ENCODE peak calls at places on chromosomes 13 and 19, in seven cellular contexts. A, Z, G, X, I, C and E are unnamed samples.
A peak's percentile ranks its signal among the peaks of the same experiment; 100 is the strongest.

GRCh38 chr19:16457195-16457953 is 14.4 kb downstream of the EPS15L1 start:
- DNase-seq in X (peak; percentile 36), G (no peak), C (peak; percentile 55), Z (peak; percentile 67), A (no peak), I (no peak), E (no peak)

GRCh38 chr13:100892981-100893380 is 218.4 kb upstream of the TMTC4 start:
- DNase-seq in X (no peak), G (no peak), Z (no peak), C (no peak), A (no peak), I (no peak), E (no peak)

GRCh38 chr13:38386421-38386820 is 36.8 kb downstream of the UFM1 start:
- DNase-seq in G (no peak), C (no peak), X (no peak), I (no peak), Z (no peak), A (no peak), E (no peak)

GRCh38 chr13:58827904-58828303 is 1196.4 kb downstream of the PCDH17 start:
- DNase-seq in G (no peak), A (no peak), Z (no peak), X (no peak), I (no peak), C (no peak), E (no peak)

GRCh38 chr13:29888306-29888705 is 37.9 kb upstream of the UBL3 start:
- DNase-seq in A (no peak), C (no peak), Z (no peak), G (no peak), I (no peak), X (no peak), E (no peak)

GRCh38 chr13:100381595-100382224 is 206.9 kb downstream of the GGACT start:
- DNase-seq in X (no peak), G (no peak), I (no peak), A (no peak), C (no peak), Z (no peak), E (no peak)

GRCh38 chr13:113437408-113438010 is 15.8 kb downstream of the ADPRHL1 start:
- DNase-seq in I (no peak), A (no peak), C (no peak), X (peak; percentile 60), Z (peak; percentile 42), G (no peak), E (no peak)

GRCh38 chr19:13832096-13832495 is 36.9 kb downstream of the ZSWIM4 start:
- DNase-seq in I (no peak), C (no peak), A (no peak), G (no peak), X (no peak), Z (no peak), E (no peak)

GRCh38 chr19:45391346-45391745 is 13.5 kb downstream of the PPP1R13L start:
- DNase-seq in X (no peak), G (no peak), I (no peak), Z (peak; percentile 73), C (no peak), A (no peak), E (no peak)

GRCh38 chr19:31408460-31409124 is 59.4 kb upstream of the TSHZ3 start:
- DNase-seq in Z (no peak), X (no peak), A (no peak), I (no peak), C (no peak), G (no peak), E (no peak)

GRCh38 chr19:32868206-32868950 is 1.2 kb downstream of the SLC7A9 start:
- DNase-seq in G (no peak), I (no peak), C (no peak), A (no peak), Z (no peak), X (peak; percentile 11), E (no peak)

GRCh38 chr13:39566216-39566869 is 36.6 kb downstream of the LHFPL6 start:
- DNase-seq in C (no peak), G (no peak), A (no peak), I (no peak), Z (no peak), X (no peak), E (no peak)

GRCh38 chr19:46416077-46416709 is 2.8 kb upstream of the CCDC8 start:
- DNase-seq in X (peak; percentile 63), I (no peak), C (peak; percentile 89), A (peak; percentile 73), Z (peak; percentile 97), G (peak; percentile 84), E (peak; percentile 96)

GRCh38 chr19:3466630-3467029 is 13.7 kb downstream of the SMIM24 start:
- DNase-seq in A (peak; percentile 46), Z (no peak), G (peak; percentile 15), C (no peak), I (no peak), X (no peak), E (no peak)

GRCh38 chr13:90652036-90652435 is 695.5 kb upstream of the MIR17HG start:
- DNase-seq in G (no peak), C (no peak), A (no peak), Z (no peak), I (no peak), X (no peak), E (no peak)

GRCh38 chr13:58949646-58950045 is 1214.1 kb downstream of the DIAPH3 start:
- DNase-seq in I (peak; percentile 1), G (no peak), A (no peak), X (no peak), Z (peak; percentile 72), C (no peak), E (no peak)

GRCh38 chr13:106530907-106531520 is 4.4 kb downstream of the EFNB2 start:
- DNase-seq in I (no peak), A (no peak), G (no peak), C (no peak), X (no peak), Z (no peak), E (no peak)

GRCh38 chr13:106530209-106530906 is 5.1 kb downstream of the EFNB2 start:
- DNase-seq in I (no peak), G (no peak), C (no peak), X (no peak), A (no peak), Z (no peak), E (no peak)

GRCh38 chr13:106527806-106528205 is 7.7 kb downstream of the EFNB2 start:
- DNase-seq in I (no peak), A (no peak), C (no peak), Z (no peak), G (no peak), X (no peak), E (no peak)

GRCh38 chr13:106528711-106529414 is 6.6 kb downstream of the EFNB2 start:
- DNase-seq in C (no peak), I (no peak), G (no peak), A (no peak), X (no peak), Z (peak; percentile 81), E (no peak)

DNA sequence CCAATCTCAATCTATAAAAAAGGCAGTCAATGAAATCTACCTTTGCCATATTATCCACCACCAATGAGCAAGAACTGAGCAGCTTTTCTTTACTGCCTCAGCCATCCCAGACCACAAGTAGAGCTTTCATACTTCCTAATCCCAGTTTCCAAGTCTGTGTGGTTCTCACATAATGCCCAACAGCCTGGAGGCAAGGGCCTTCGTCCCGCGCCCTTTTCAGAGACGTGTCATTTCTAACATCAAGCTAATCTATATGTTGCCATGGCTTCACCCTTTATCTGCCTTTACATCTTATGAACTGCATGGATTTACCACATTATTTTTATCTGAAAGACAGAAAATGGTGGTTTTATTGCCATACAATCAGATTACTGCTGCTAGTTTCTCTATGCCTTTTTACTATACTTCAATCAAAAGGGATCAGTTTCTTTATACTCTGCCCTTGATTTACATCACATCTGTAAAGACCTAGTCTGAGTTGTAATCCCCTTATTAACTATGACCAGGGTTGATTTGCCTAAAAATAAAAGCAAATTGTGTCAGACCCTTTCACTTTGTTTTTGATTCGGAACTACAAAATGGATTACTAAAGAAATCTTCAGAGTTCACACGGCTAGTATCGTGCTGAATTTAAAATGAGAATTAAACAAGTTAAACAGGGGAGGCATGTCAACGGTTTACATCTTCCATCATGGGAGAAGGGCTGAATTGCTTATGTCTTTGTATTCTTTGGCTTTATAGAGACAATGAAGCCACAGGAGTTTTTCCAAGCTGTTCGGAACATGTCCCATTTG is 5.8 kb downstream of the EFNB2 start:
- DNase-seq in Z (no peak), X (no peak), G (no peak), A (no peak), I (no peak), C (no peak), E (no peak)
- H3K4me3 ChIP-seq in Z (peak overlapping the region; percentile 0), X (no peak overlapping the region), G (no peak overlapping the region), A (peak overlapping the region; percentile 89), I (no peak overlapping the region), C (peak overlapping the region; percentile 77), E (no peak overlapping the region)

DNA sequence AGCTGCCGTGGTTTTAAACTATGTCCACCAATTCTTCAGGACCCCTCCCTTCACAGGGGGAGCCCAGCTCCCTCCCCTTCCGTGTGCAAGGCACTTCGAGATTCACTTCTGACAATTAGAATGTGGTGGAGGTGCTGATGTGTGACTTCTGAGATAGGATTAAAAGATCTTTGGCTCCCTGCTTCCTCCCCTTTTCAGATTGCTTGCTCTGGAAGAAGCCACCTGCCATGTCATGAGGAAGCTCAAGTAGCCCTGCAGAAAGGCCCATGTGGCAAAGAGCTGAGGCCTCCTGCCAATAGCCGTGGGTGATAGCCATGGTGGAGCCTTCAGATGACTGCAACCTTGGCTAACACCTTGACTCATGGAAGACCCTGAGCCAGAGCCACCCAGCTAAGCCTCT is 204.9 kb downstream of the COL4A1 start:
- DNase-seq in Z (no peak), I (no peak), X (no peak), A (no peak), G (no peak), C (no peak), E (no peak)
- H3K4me1 ChIP-seq in Z (no peaks in the 10 kb centered on the region), I (no peaks in the 10 kb centered on the region), X (peaks cover 4% of the 10 kb centered on the region), A (peaks cover 20% of the 10 kb centered on the region), G (peaks cover 3% of the 10 kb centered on the region), C (peaks cover 24% of the 10 kb centered on the region), E (no peaks in the 10 kb centered on the region)

GRCh38 chr19:36688058-36688457 is 646 bp downstream of the ZNF567 start:
- DNase-seq in Z (no peak), C (no peak), X (no peak), A (no peak), I (no peak), G (no peak), E (no peak)

GRCh38 chr19:36686365-36687213 is 823 bp upstream of the ZNF567 start:
- DNase-seq in G (peak; percentile 27), I (no peak), Z (peak; percentile 52), C (no peak), X (no peak), A (no peak), E (no peak)

GRCh38 chr19:36687214-36688056 is at the start of gene ZNF567:
- DNase-seq in I (peak; percentile 94), G (peak; percentile 98), C (peak; percentile 98), A (peak; percentile 93), X (peak; percentile 99), Z (peak; percentile 99), E (peak; percentile 99)

GRCh38 chr19:36685835-36686234 is 1.6 kb upstream of the ZNF567 start:
- DNase-seq in A (no peak), C (no peak), G (no peak), I (no peak), Z (no peak), X (no peak), E (no peak)
- H3K4me3 ChIP-seq in A (no peak overlapping the region), C (no peak overlapping the region), G (no peak overlapping the region), I (no peak overlapping the region), Z (peak overlapping the region; percentile 99), X (no peak overlapping the region), E (no peak overlapping the region)

DNA sequence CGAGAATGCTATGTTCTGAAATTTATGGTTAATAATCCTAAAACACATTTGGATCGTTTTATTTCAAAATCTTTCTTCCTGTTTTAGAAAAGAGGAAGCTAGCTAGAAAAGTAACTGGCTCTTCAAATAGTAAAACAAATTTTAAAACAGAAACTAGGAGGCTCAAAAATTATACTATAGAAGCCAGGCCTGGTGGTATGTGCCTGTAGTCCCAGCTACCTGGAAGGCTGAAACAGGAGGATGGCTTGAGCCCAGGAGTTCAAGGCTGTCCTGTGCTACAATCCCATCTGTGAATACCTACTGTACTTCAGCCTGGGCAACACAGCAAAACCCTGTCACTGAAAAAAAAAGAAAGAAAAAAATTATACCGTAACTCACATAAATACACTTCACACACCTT is 57.9 kb downstream of the ELF1 start:
- DNase-seq in G (no peak), I (no peak), C (no peak), A (no peak), Z (no peak), X (no peak), E (no peak)
- H3K4me1 ChIP-seq in G (peaks cover 13% of the 10 kb centered on the region), I (peaks cover 68% of the 10 kb centered on the region), C (peaks cover 55% of the 10 kb centered on the region), A (peaks cover 12% of the 10 kb centered on the region), Z (no peaks in the 10 kb centered on the region), X (peaks cover 59% of the 10 kb centered on the region), E (no peaks in the 10 kb centered on the region)